ENCODE peak calls at places on chromosomes 2 and 18, in seven cellular contexts. J is IMR-90; T is CD8-positive, alpha-beta memory T cell; N is breast epithelium; R is A549; V is body of pancreas; L is heart left ventricle. C is an unnamed sample. For H3K4me1, the result is how much of the 10 kb centered on the place peaks cover.

GRCh38 chr18:45828917-45829811 is 3.7 kb downstream of the SIGLEC15 start:
- DNase-seq in T (no peak), V (no peak), L (no peak), J (no peak), N (no peak), R (no peak), C (no peak)

GRCh38 chr18:50076245-50076644 is 118.7 kb downstream of the MYO5B start:
- DNase-seq in V (no peak), R (no peak), L (no peak), N (no peak), J (no peak), T (no peak), C (no peak)

GRCh38 chr2:179861027-179861776 is at the start of gene ZNF385B:
- DNase-seq in N (no peak), R (no peak), T (no peak), L (no peak), J (peak), V (peak), C (peak)

GRCh38 chr18:31102941-31103340 is 720 bp upstream of the DSC2 start:
- DNase-seq in N (no peak), T (no peak), L (no peak), V (no peak), R (no peak), J (no peak), C (no peak)

GRCh38 chr2:135960598-135961551 is 24.6 kb downstream of the DARS1 start:
- DNase-seq in L (no peak), N (no peak), R (no peak), J (peak), V (no peak), T (peak), C (no peak)

GRCh38 chr2:238973038-238973772 is 125.3 kb downstream of the TWIST2 start:
- DNase-seq in L (no peak), N (no peak), V (no peak), T (no peak), J (peak), R (no peak), C (no peak)

GRCh38 chr2:207044963-207045362 is 105.6 kb downstream of the CPO start:
- DNase-seq in R (no peak), L (no peak), N (no peak), T (no peak), V (no peak), J (no peak), C (no peak)

GRCh38 chr2:218944759-218945404 is 14.6 kb upstream of the CDK5R2 start:
- DNase-seq in R (no peak), N (no peak), L (no peak), J (no peak), T (no peak), V (no peak), C (no peak)

GRCh38 chr2:183078163-183078466 is 432 bp upstream of the DUSP19 start:
- DNase-seq in R (peak), J (no peak), N (no peak), L (peak), V (no peak), T (no peak), C (no peak)

GRCh38 chr2:239255218-239255617 is 145.6 kb downstream of the HDAC4 start:
- DNase-seq in N (no peak), J (no peak), T (no peak), R (no peak), V (no peak), L (no peak), C (no peak)

GRCh38 chr2:943821-944220 is 6.8 kb upstream of the SNTG2 start:
- DNase-seq in T (no peak), V (no peak), R (no peak), N (no peak), L (no peak), J (no peak), C (no peak)

GRCh38 chr18:33517950-33518349 is 60.1 kb upstream of the ASXL3 start:
- DNase-seq in J (no peak), N (no peak), L (no peak), V (no peak), R (no peak), T (no peak), C (no peak)

GRCh38 chr2:11941201-11942041 is 195.0 kb downstream of the LPIN1 start:
- DNase-seq in R (no peak), V (no peak), L (no peak), T (no peak), J (no peak), N (no peak), C (no peak)

GRCh38 chr2:190354003-190354690 is 10.8 kb downstream of the INPP1 start:
- DNase-seq in R (no peak), V (peak), J (no peak), L (no peak), N (no peak), T (no peak), C (no peak)

GRCh38 chr18:28063181-28063790 is 113.6 kb downstream of the CDH2 start:
- DNase-seq in R (no peak), N (no peak), T (no peak), J (peak), V (no peak), L (no peak), C (no peak)

GRCh38 chr2:10223932-10224720 is 78.6 kb upstream of the HPCAL1 start:
- DNase-seq in J (no peak), L (no peak), N (peak), V (no peak), T (no peak), R (no peak), C (no peak)

GRCh38 chr2:136116813-136117390 is 1.0 kb downstream of the CXCR4 start:
- DNase-seq in R (no peak), N (no peak), T (peak), V (no peak), L (peak), J (no peak), C (no peak)

GRCh38 chr2:235511187-235511661 is 17.4 kb downstream of the AGAP1 start:
- DNase-seq in J (peak), L (no peak), N (no peak), T (no peak), R (peak), V (peak), C (no peak)

GRCh38 chr2:204282525-204282924 is 262.8 kb upstream of the PARD3B start:
- DNase-seq in J (no peak), L (no peak), T (no peak), R (no peak), V (no peak), N (no peak), C (no peak)

GRCh38 chr2:226578373-226578772 is 221.2 kb downstream of the IRS1 start:
- DNase-seq in J (no peak), T (no peak), R (no peak), V (no peak), L (no peak), N (no peak), C (no peak)

GRCh38 chr2:127678991-127679390 is 3.7 kb upstream of the LIMS2 start:
- DNase-seq in V (no peak), J (no peak), L (no peak), R (no peak), T (no peak), N (peak), C (no peak)

GRCh38 chr2:40095003-40095402 is 315.9 kb upstream of the THUMPD2 start:
- DNase-seq in V (no peak), R (no peak), N (no peak), J (peak), L (no peak), T (no peak), C (no peak)

GRCh38 chr2:166892397-166892796 is 4.1 kb downstream of the XIRP2 start:
- DNase-seq in V (no peak), L (no peak), J (no peak), N (no peak), T (no peak), R (no peak), C (no peak)

GRCh38 chr2:46077522-46078062 is 219.6 kb upstream of the EPAS1 start:
- DNase-seq in T (no peak), N (no peak), R (no peak), J (no peak), V (no peak), L (no peak), C (no peak)
- H3K4me1 ChIP-seq in T (under half), N (under half), R (half or more), J (under half), V (under half), L (under half), C (under half)

DNA sequence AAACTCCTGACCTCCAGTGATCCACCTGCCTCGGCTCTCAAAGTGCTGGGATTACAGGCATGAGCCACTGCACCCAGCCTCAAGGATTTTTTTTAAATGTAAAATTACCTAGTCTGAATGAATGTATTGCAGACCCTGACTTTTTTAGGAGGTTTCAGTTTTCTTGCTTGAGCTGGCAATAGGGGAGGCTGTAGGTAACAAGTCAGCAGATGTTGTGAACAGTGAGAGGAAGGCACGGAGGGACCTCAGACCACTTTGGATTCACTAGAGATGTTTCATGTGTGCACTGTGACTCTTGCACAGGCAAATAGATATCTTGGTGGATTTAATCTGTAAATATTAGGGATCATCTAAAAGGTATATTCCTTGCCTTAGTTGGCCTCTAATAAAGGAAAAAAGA is 6.4 kb downstream of the NDUFV2 start:
- DNase-seq in V (no peak), T (no peak), L (no peak), J (no peak), N (no peak), R (no peak), C (no peak)
- H3K4me1 ChIP-seq in V (half or more), T (half or more), L (half or more), J (under half), N (under half), R (under half), C (half or more)

GRCh38 chr2:46540496-46541342 is 61.4 kb downstream of the TMEM247 start:
- DNase-seq in J (peak), T (no peak), N (no peak), L (peak), R (peak), V (peak), C (no peak)
- H3K4me1 ChIP-seq in J (under half), T (half or more), N (under half), L (under half), R (under half), V (under half), C (half or more)

GRCh38 chr2:47890711-47891368 is 15.5 kb downstream of the FBXO11 start:
- DNase-seq in R (no peak), J (no peak), L (no peak), T (no peak), N (no peak), V (no peak), C (no peak)
- H3K4me1 ChIP-seq in R (under half), J (under half), L (half or more), T (under half), N (under half), V (under half), C (under half)

GRCh38 chr2:195594916-195595694 is 61.9 kb upstream of the SLC39A10 start:
- DNase-seq in L (no peak), T (no peak), V (no peak), J (no peak), N (no peak), R (no peak), C (no peak)
- H3K4me1 ChIP-seq in L (under half), T (under half), V (under half), J (under half), N (under half), R (under half), C (under half)

DNA sequence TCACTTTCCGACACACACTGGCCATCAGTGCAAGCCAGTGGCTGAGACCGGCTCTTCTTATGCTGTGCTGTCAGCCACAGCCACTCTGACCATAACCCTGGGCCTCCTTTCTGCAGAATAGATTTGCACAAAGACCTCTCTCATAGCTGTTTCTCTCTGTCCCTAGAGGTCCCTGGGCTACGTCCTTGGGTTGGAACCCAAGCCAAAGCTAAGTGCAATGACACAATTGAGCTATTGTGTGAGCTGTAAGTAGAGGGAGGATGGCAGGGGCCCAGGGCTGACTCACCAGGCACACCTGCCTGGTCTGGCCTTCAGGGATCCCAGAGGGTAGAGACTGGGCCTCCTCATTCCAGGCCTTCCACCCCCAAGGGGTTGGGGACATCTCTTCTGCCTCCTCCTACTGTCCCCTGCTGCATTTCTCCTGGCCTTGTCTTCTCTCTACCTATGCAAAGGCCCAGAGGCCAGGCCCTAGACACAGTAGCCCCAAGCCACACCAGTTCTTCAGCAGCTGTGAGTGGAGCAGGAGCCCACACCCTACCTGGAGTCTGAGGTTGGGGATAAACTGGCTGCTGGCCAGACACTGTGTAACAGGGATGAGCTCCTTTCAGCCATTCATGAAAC is 174.6 kb downstream of the NCK2 start:
- DNase-seq in V (peak), R (no peak), J (no peak), L (peak), T (no peak), N (no peak), C (peak)
- H3K4me1 ChIP-seq in V (under half), R (under half), J (under half), L (under half), T (under half), N (under half), C (under half)

C was measured in suprapubic skin.